ENCODE peak calls at places on chromosomes 6 and 20, in eight cellular contexts. A is GM18507; O is cardiac muscle cell; M is thoracic aorta; U is activated naive CD4-positive, alpha-beta T cell; Y is hepatocyte; I is effector CD8-positive, alpha-beta T cell; H is islet precursor cell. N is an unnamed sample.

GRCh38 chr20:24607402-24607801 is 138.0 kb downstream of the SYNDIG1 start:
- DNase-seq in U (no peak), A (no peak), M (no peak), I (no peak), Y (no peak), O (no peak), H (peak; percentile 28), N (no peak)

GRCh38 chr20:62425281-62426058 is 1.9 kb downstream of the RBBP8NL start:
- DNase-seq in A (no peak), U (no peak), I (no peak), Y (no peak), H (no peak), M (no peak), O (no peak), N (no peak)

GRCh38 chr20:55439057-55439456 is 566.3 kb downstream of the CBLN4 start:
- DNase-seq in O (no peak), M (no peak), H (no peak), A (no peak), U (no peak), I (no peak), Y (no peak), N (no peak)

GRCh38 chr20:49508435-49509199 is 26.1 kb upstream of the KCNB1 start:
- DNase-seq in A (no peak), O (peak; percentile 62), U (no peak), I (no peak), H (no peak), Y (peak; percentile 72), M (no peak), N (peak; percentile 76)

GRCh38 chr20:412081-412480 is 4.0 kb downstream of the RBCK1 start:
- DNase-seq in H (no peak), I (no peak), Y (no peak), A (no peak), M (no peak), U (no peak), O (no peak), N (no peak)

GRCh38 chr20:39850236-39850635 is 838.8 kb downstream of the MAFB start:
- DNase-seq in O (no peak), A (no peak), U (no peak), Y (no peak), M (no peak), I (no peak), H (no peak), N (no peak)

GRCh38 chr20:57749131-57749690 is 39.4 kb upstream of the PMEPA1 start:
- DNase-seq in I (no peak), A (no peak), H (no peak), U (no peak), Y (no peak), M (no peak), O (no peak), N (peak; percentile 59)

GRCh38 chr20:15241696-15242095 is 904.3 kb upstream of the FLRT3 start:
- DNase-seq in Y (no peak), M (no peak), U (no peak), H (no peak), I (no peak), A (no peak), O (no peak), N (no peak)

GRCh38 chr6:126955621-126956020 is 162.8 kb upstream of the RSPO3 start:
- DNase-seq in O (no peak), I (no peak), A (no peak), Y (no peak), H (no peak), M (no peak), U (no peak), N (peak; percentile 6)

GRCh38 chr6:1787894-1788293 is 178.2 kb downstream of the FOXC1 start:
- DNase-seq in O (peak; percentile 84), I (no peak), M (peak; percentile 63), U (no peak), H (no peak), A (no peak), Y (no peak), N (no peak)

GRCh38 chr6:137240168-137240567 is 21.0 kb upstream of the IFNGR1 start:
- DNase-seq in O (peak; percentile 95), Y (peak; percentile 53), M (no peak), H (no peak), U (no peak), A (no peak), I (no peak), N (no peak)

GRCh38 chr20:25297141-25297905 is 49.4 kb downstream of the PYGB start:
- DNase-seq in O (no peak), U (no peak), H (no peak), A (no peak), Y (no peak), M (no peak), I (no peak), N (no peak)

GRCh38 chr6:140774080-140774505 is 1358.6 kb upstream of the GJE1 start:
- DNase-seq in A (no peak), H (peak; percentile 51), I (no peak), Y (peak; percentile 48), U (no peak), O (peak; percentile 81), M (no peak), N (peak; percentile 10)

GRCh38 chr20:63321148-63321831 is 28.3 kb downstream of the COL20A1 start:
- DNase-seq in A (no peak), O (peak; percentile 67), U (no peak), H (no peak), I (no peak), Y (peak; percentile 52), M (no peak), N (peak; percentile 63)

GRCh38 chr6:169589293-169589692 is 112.5 kb downstream of the WDR27 start:
- DNase-seq in O (peak; percentile 48), I (no peak), A (no peak), H (no peak), M (no peak), U (no peak), Y (no peak), N (no peak)

GRCh38 chr20:64110411-64111068 is 3.2 kb upstream of the NPBWR2 start:
- DNase-seq in U (no peak), Y (no peak), M (no peak), H (peak; percentile 49), O (no peak), A (no peak), I (no peak), N (no peak)

GRCh38 chr6:139349464-139350020 is 24.9 kb downstream of the CITED2 start:
- DNase-seq in M (no peak), O (no peak), I (no peak), H (peak; percentile 60), U (no peak), Y (no peak), A (no peak), N (no peak)

GRCh38 chr6:3036861-3037469 is 31.3 kb upstream of the RIPK1 start:
- DNase-seq in A (no peak), I (no peak), O (no peak), M (no peak), U (no peak), Y (no peak), H (no peak), N (peak; percentile 36)

GRCh38 chr6:35739645-35740517 is 3.0 kb downstream of the ARMC12 start:
- DNase-seq in U (no peak), I (no peak), A (no peak), H (no peak), O (no peak), M (no peak), Y (no peak), N (peak; percentile 38)

GRCh38 chr20:37376791-37377190 is 30.9 kb downstream of the SRC start:
- DNase-seq in U (no peak), M (no peak), A (no peak), Y (no peak), I (no peak), O (no peak), H (peak; percentile 37), N (no peak)

GRCh38 chr6:153146413-153146812 is 15.3 kb upstream of the RGS17 start:
- DNase-seq in A (no peak), M (no peak), O (no peak), H (no peak), I (no peak), Y (no peak), U (no peak), N (no peak)

GRCh38 chr6:163263196-163263595 is 151.3 kb upstream of the QKI start:
- DNase-seq in O (peak; percentile 37), A (no peak), M (no peak), U (no peak), H (no peak), I (no peak), Y (no peak), N (peak; percentile 12)

GRCh38 chr20:64040231-64041039 is 4.5 kb downstream of the C20orf204 start:
- DNase-seq in M (no peak), Y (no peak), O (no peak), U (no peak), I (no peak), A (no peak), H (no peak), N (no peak)

GRCh38 chr6:142942805-142943227 is 2.2 kb downstream of the HIVEP2 start:
- DNase-seq in O (peak; percentile 66), A (no peak), Y (peak; percentile 44), I (no peak), U (no peak), M (no peak), H (no peak), N (peak; percentile 49)

GRCh38 chr6:102488729-102489128 is 1095.2 kb downstream of the GRIK2 start:
- DNase-seq in M (no peak), H (no peak), I (no peak), U (no peak), O (peak; percentile 6), A (no peak), Y (no peak), N (no peak)

GRCh38 chr6:7150381-7151064 is 42.8 kb downstream of the RREB1 start:
- DNase-seq in M (no peak), A (no peak), Y (no peak), I (no peak), U (no peak), O (no peak), H (peak; percentile 59), N (peak; percentile 86)

GRCh38 chr6:110944681-110945151 is 13.8 kb upstream of the GTF3C6 start:
- DNase-seq in O (peak; percentile 59), M (no peak), H (no peak), Y (no peak), U (no peak), A (peak; percentile 50), I (no peak), N (no peak)

N was measured in left kidney.